ENCODE peak calls at places on chromosomes 2 and 18, in ten cellular contexts. B, G, A, T, O, X, M, J, S and L are unnamed samples.

GRCh38 chr2:29295843-29296242 is 180.6 kb downstream of the CLIP4 start:
- DNase-seq in G (no peak), M (peak; percentile 61), T (peak; percentile 53), O (no peak), B (peak; percentile 25), X (no peak), S (no peak), J (no peak), A (peak; percentile 72), L (no peak)

GRCh38 chr2:31107588-31108300 is 30.5 kb downstream of the GALNT14 start:
- DNase-seq in X (no peak), B (no peak), G (no peak), J (no peak), T (no peak), S (no peak), O (peak; percentile 4), A (peak; percentile 66), M (peak; percentile 8), L (no peak)

GRCh38 chr18:36066731-36067117 is 635 bp downstream of the RPRD1A start:
- DNase-seq in B (no peak), T (no peak), X (no peak), O (no peak), S (no peak), J (no peak), M (no peak), G (no peak), A (no peak), L (no peak)

GRCh38 chr18:74497308-74497640 is 1.1 kb downstream of the CNDP2 start:
- DNase-seq in X (no peak), M (no peak), A (no peak), S (no peak), G (no peak), B (no peak), J (no peak), T (no peak), O (no peak), L (no peak)

GRCh38 chr2:138919336-138919735 is 139.1 kb upstream of the NXPH2 start:
- DNase-seq in A (no peak), M (no peak), T (no peak), B (no peak), S (no peak), O (no peak), X (no peak), G (no peak), J (no peak), L (no peak)

GRCh38 chr18:12283256-12283655 is 24.8 kb upstream of the TUBB6 start:
- DNase-seq in M (peak; percentile 86), T (no peak), O (peak; percentile 33), G (no peak), B (peak; percentile 73), J (no peak), S (no peak), A (peak; percentile 66), X (no peak), L (no peak)

GRCh38 chr2:210230984-210231383 is 5.7 kb upstream of the ACADL start:
- DNase-seq in M (no peak), A (no peak), B (no peak), J (no peak), T (no peak), X (no peak), G (no peak), S (no peak), O (no peak), L (no peak)

GRCh38 chr2:216601632-216602409 is 31.4 kb upstream of the IGFBP2 start:
- DNase-seq in G (no peak), O (no peak), T (peak; percentile 11), X (no peak), M (no peak), B (no peak), S (no peak), A (no peak), J (no peak), L (no peak)

GRCh38 chr2:7742301-7742700 is 825.1 kb downstream of the RNF144A start:
- DNase-seq in O (no peak), A (no peak), J (no peak), G (no peak), B (no peak), M (no peak), X (no peak), T (no peak), S (no peak), L (no peak)

GRCh38 chr18:37574113-37574512 is 8.5 kb upstream of the CELF4 start:
- DNase-seq in J (no peak), B (no peak), O (peak; percentile 31), X (no peak), M (no peak), A (peak; percentile 55), S (no peak), G (no peak), T (no peak), L (no peak)

GRCh38 chr18:55861266-55861665 is 273.3 kb upstream of the TCF4 start:
- DNase-seq in J (no peak), A (peak; percentile 75), T (peak; percentile 11), O (peak; percentile 70), M (peak; percentile 69), G (no peak), S (no peak), X (no peak), B (peak; percentile 65), L (no peak)

GRCh38 chr2:165868211-165868610 is 74.2 kb upstream of the GALNT3 start:
- DNase-seq in B (peak; percentile 88), X (no peak), J (no peak), T (no peak), S (no peak), G (no peak), A (no peak), O (peak; percentile 68), M (no peak), L (peak; percentile 82)

GRCh38 chr2:18651842-18652774 is 62.7 kb upstream of the NT5C1B start:
- DNase-seq in S (no peak), A (no peak), M (peak; percentile 30), G (no peak), B (peak; percentile 70), X (no peak), T (no peak), O (peak; percentile 30), J (no peak), L (peak; percentile 5)

GRCh38 chr2:238974061-238974460 is 126.2 kb downstream of the TWIST2 start:
- DNase-seq in J (no peak), B (peak; percentile 72), A (no peak), M (peak; percentile 76), G (peak; percentile 16), T (no peak), O (peak; percentile 38), X (no peak), S (no peak), L (no peak)

GRCh38 chr2:230899287-230899686 is 25.8 kb downstream of the GPR55 start:
- DNase-seq in O (no peak), T (no peak), A (peak; percentile 63), J (no peak), M (no peak), X (no peak), B (no peak), G (peak; percentile 17), S (peak; percentile 7), L (no peak)

GRCh38 chr2:230664128-230664527 is 48.5 kb upstream of the CAB39 start:
- DNase-seq in G (no peak), S (no peak), O (peak; percentile 48), A (no peak), T (no peak), M (no peak), X (peak; percentile 65), J (no peak), B (peak; percentile 74), L (peak; percentile 59)

GRCh38 chr2:1743396-1744150 is 742 bp downstream of the PXDN start:
- DNase-seq in M (peak; percentile 52), T (no peak), A (peak; percentile 82), G (no peak), O (peak; percentile 75), X (no peak), J (peak; percentile 29), S (peak; percentile 79), B (peak; percentile 63), L (no peak)

GRCh38 chr2:54898451-54899226 is 151.6 kb downstream of the RTN4 start:
- DNase-seq in S (no peak), J (no peak), A (no peak), B (no peak), T (no peak), O (no peak), X (no peak), M (no peak), G (no peak), L (no peak)

GRCh38 chr2:54897420-54898310 is 152.6 kb downstream of the RTN4 start:
- DNase-seq in O (no peak), G (no peak), M (no peak), T (no peak), S (no peak), B (no peak), X (no peak), J (no peak), A (no peak), L (no peak)

GRCh38 chr2:54902763-54903162 is 147.5 kb downstream of the RTN4 start:
- DNase-seq in S (no peak), X (no peak), T (no peak), A (no peak), B (no peak), G (no peak), M (no peak), J (no peak), O (no peak), L (no peak)

GRCh38 chr2:54901224-54901986 is 148.8 kb downstream of the RTN4 start:
- DNase-seq in M (no peak), T (peak; percentile 10), X (no peak), S (no peak), O (no peak), A (no peak), G (no peak), J (no peak), B (no peak), L (no peak)

GRCh38 chr2:54899576-54900200 is 150.6 kb downstream of the RTN4 start:
- DNase-seq in J (no peak), G (no peak), B (peak; percentile 51), T (peak; percentile 61), S (no peak), X (no peak), A (no peak), O (peak; percentile 76), M (peak; percentile 92), L (peak; percentile 45)
- TF ChIP-seq CTCF in J (peak; percentile 29), G (peak; percentile 41), B (peak; percentile 69), T (peak; percentile 58), S (no peak), X (peak; percentile 57), A (peak; percentile 68), O (peak; percentile 71), M (peak; percentile 89), L (peak; percentile 73)

GRCh38 chr2:65371094-65371474 is 61.3 kb downstream of the SPRED2 start:
- DNase-seq in B (no peak), G (no peak), S (no peak), J (no peak), A (no peak), X (no peak), O (no peak), T (no peak), M (no peak), L (no peak)
- H3K4me3 ChIP-seq in B (no peak overlapping the region), G (no peak overlapping the region), S (no peak overlapping the region), J (no peak overlapping the region), A (no peak overlapping the region), X (no peak overlapping the region), O (no peak overlapping the region), T (no peak overlapping the region), M (no peak overlapping the region), L (no peak overlapping the region)

GRCh38 chr2:173161040-173161439 is 85.4 kb downstream of the MAP3K20 start:
- DNase-seq in J (no peak), B (no peak), X (no peak), S (no peak), T (no peak), A (no peak), O (no peak), M (no peak), G (no peak), L (no peak)
- TF ChIP-seq CTCF in J (no peak), B (no peak), X (no peak), S (no peak), T (no peak), A (no peak), O (no peak), M (no peak), G (no peak), L (no peak)

GRCh38 chr18:78977627-78978271 is 1.9 kb upstream of the SALL3 start:
- DNase-seq in O (no peak), G (no peak), J (no peak), B (peak; percentile 23), X (no peak), T (no peak), M (no peak), S (no peak), A (peak; percentile 70), L (no peak)
- H3K4me3 ChIP-seq in O (no peak overlapping the region), G (no peak overlapping the region), J (no peak overlapping the region), B (no peak overlapping the region), X (no peak overlapping the region), T (no peak overlapping the region), M (no peak overlapping the region), S (no peak overlapping the region), A (peak overlapping the region; percentile 45), L (no peak overlapping the region)